ENCODE peak calls at places on chromosomes 13 and 19, in four cellular contexts. A is lung microvascular endothelial cell, T is PC-9, S is posterior cingulate gyrus. R is an unnamed sample.

GRCh38 chr19:33715462-33715861 is 81.2 kb upstream of the KCTD15 start:
- DNase-seq in A (no peak), T (no peak), S (no peak), R (no peak)

GRCh38 chr19:51181913-51182419 is 39.9 kb downstream of the SIGLEC7 start:
- DNase-seq in T (no peak), A (no peak), S (no peak), R (no peak)

GRCh38 chr13:27192896-27193295 is 21.3 kb upstream of the USP12 start:
- DNase-seq in A (no peak), T (no peak), S (no peak), R (no peak)

GRCh38 chr13:100644328-100644727 is 30.3 kb downstream of the TMTC4 start:
- DNase-seq in A (no peak), T (no peak), S (no peak), R (no peak)

GRCh38 chr19:51123381-51124186 is 1.1 kb upstream of the SIGLEC9 start:
- DNase-seq in T (no peak), S (no peak), A (no peak), R (no peak)

GRCh38 chr19:7346488-7346971 is 2.2 kb upstream of the ARHGEF18 start:
- DNase-seq in T (no peak), A (no peak), S (no peak), R (no peak)

GRCh38 chr13:113592571-113592970 is 8.0 kb downstream of the TFDP1 start:
- DNase-seq in S (no peak), T (no peak), A (no peak), R (no peak)

GRCh38 chr19:44927746-44928145 is 13.3 kb downstream of the APOC1 start:
- DNase-seq in S (no peak), T (peak), A (no peak), R (no peak)

GRCh38 chr19:19528721-19529490 is at the start of gene YJEFN3:
- DNase-seq in A (peak), T (no peak), S (peak), R (peak)

GRCh38 chr13:28597641-28598040 is 61.3 kb upstream of the POMP start:
- DNase-seq in A (no peak), S (no peak), T (no peak), R (no peak)

GRCh38 chr19:35344511-35345031 is 3.1 kb upstream of the FFAR1 start:
- DNase-seq in T (no peak), S (no peak), A (no peak), R (no peak)

GRCh38 chr19:12260236-12260635 is 34.4 kb downstream of the ZNF44 start:
- DNase-seq in A (no peak), S (no peak), T (no peak), R (no peak)

GRCh38 chr19:16654151-16654550 is 5.8 kb downstream of the SMIM7 start:
- DNase-seq in S (no peak), A (peak), T (no peak), R (no peak)

GRCh38 chr13:101434486-101434885 is 18.0 kb upstream of the ITGBL1 start:
- DNase-seq in S (no peak), T (no peak), A (no peak), R (no peak)

GRCh38 chr19:51407631-51408131 is 9.8 kb downstream of the SIGLEC10 start:
- DNase-seq in A (peak), S (no peak), T (no peak), R (no peak)

GRCh38 chr13:21130116-21130515 is 46.2 kb downstream of the SKA3 start:
- DNase-seq in S (no peak), A (no peak), T (no peak), R (no peak)

GRCh38 chr19:49940482-49940791 is 11.1 kb upstream of the NUP62 start:
- DNase-seq in T (no peak), A (no peak), S (no peak), R (no peak)

GRCh38 chr13:30616927-30617314 is 799 bp upstream of the USPL1 start:
- DNase-seq in A (peak), S (peak), T (peak), R (peak)

GRCh38 chr19:3632098-3632497 is 5.5 kb upstream of the CACTIN start:
- DNase-seq in T (no peak), S (no peak), A (no peak), R (no peak)

GRCh38 chr13:51919531-51919930 is 57.8 kb downstream of the CCDC70 start:
- DNase-seq in S (no peak), A (no peak), T (no peak), R (no peak)

GRCh38 chr19:16516381-16516780 is 20.2 kb downstream of the C19orf44 start:
- DNase-seq in A (no peak), S (no peak), T (no peak), R (no peak)

GRCh38 chr13:43339843-43340550 is 316.6 kb downstream of the DNAJC15 start:
- DNase-seq in S (no peak), T (no peak), A (no peak), R (no peak)

GRCh38 chr19:13078897-13079541 is 23.6 kb downstream of the LYL1 start:
- DNase-seq in A (no peak), T (no peak), S (no peak), R (no peak)

GRCh38 chr13:113137656-113138292 is 15.2 kb downstream of the F10 start:
- DNase-seq in S (no peak), T (no peak), A (no peak), R (no peak)

GRCh38 chr13:90721937-90722336 is 625.5 kb upstream of the MIR17HG start:
- DNase-seq in S (no peak), T (no peak), A (no peak), R (no peak)

GRCh38 chr19:42191855-42192254 is 25.6 kb downstream of the DEDD2 start:
- DNase-seq in T (peak), S (no peak), A (no peak), R (no peak)

R was measured in hippocampal formation.